ENCODE peak calls at places on chromosome 6, in four cellular contexts. T is type B pancreatic cell, S is uterus, N is fibroblast of lung. E is an unnamed sample.

GRCh38 chr6:4377635-4378034 is 242.3 kb upstream of the ECI2 start:
- DNase-seq in T (no peak), S (no peak), N (no peak), E (no peak)

GRCh38 chr6:97674802-97675201 is 391.8 kb upstream of the MMS22L start:
- DNase-seq in T (no peak), S (no peak), N (peak), E (no peak)

GRCh38 chr6:140956567-140957306 is 1176.0 kb upstream of the GJE1 start:
- DNase-seq in T (no peak), S (no peak), N (peak), E (no peak)

GRCh38 chr6:135324531-135324930 is 143.4 kb downstream of the MYB start:
- DNase-seq in T (no peak), S (no peak), N (no peak), E (no peak)

GRCh38 chr6:83371428-83371827 is 59.4 kb downstream of the ME1 start:
- DNase-seq in T (no peak), S (no peak), N (peak), E (no peak)

GRCh38 chr6:164086326-164086887 is 671.9 kb downstream of the QKI start:
- DNase-seq in T (no peak), S (no peak), N (no peak), E (no peak)

GRCh38 chr6:92132446-92132845 is 1286.9 kb downstream of the EPHA7 start:
- DNase-seq in T (no peak), S (no peak), N (no peak), E (no peak)

GRCh38 chr6:31272856-31273626 is 1.1 kb upstream of the HLA-C start:
- DNase-seq in T (no peak), S (no peak), N (no peak), E (no peak)

GRCh38 chr6:88494401-88495140 is 328.4 kb upstream of the CNR1 start:
- DNase-seq in T (no peak), S (no peak), N (no peak), E (no peak)

GRCh38 chr6:169800668-169801395 is 49.4 kb downstream of the ERMARD start:
- DNase-seq in T (peak), S (no peak), N (peak), E (no peak)

GRCh38 chr6:169417101-169417500 is 163.5 kb upstream of the THBS2 start:
- DNase-seq in T (no peak), S (no peak), N (no peak), E (no peak)

DNA sequence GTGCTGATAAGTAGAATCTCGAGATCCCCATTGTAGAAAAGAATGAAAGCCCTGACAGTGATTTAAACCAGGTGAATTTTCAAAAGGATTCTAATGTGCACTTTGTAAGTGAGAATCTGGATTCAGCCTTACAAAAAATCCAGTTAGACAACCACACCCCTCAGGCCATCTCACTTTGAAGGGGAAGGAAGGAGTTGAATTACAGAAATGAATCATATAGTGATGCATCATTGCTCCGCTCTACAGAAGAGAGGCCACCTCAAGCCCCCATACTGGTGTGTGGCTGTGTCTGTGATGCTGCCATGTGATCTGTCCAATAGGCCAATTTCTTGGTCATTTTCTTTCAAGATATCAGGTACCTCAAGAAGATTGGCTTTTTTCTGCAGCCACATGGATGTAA is 85.5 kb upstream of the NT5E start:
- DNase-seq in T (no peak), S (no peak), N (peak), E (no peak)
- TF ChIP-seq CTCF in T (no peak), S (no peak), N (no peak), E (no peak)

DNA sequence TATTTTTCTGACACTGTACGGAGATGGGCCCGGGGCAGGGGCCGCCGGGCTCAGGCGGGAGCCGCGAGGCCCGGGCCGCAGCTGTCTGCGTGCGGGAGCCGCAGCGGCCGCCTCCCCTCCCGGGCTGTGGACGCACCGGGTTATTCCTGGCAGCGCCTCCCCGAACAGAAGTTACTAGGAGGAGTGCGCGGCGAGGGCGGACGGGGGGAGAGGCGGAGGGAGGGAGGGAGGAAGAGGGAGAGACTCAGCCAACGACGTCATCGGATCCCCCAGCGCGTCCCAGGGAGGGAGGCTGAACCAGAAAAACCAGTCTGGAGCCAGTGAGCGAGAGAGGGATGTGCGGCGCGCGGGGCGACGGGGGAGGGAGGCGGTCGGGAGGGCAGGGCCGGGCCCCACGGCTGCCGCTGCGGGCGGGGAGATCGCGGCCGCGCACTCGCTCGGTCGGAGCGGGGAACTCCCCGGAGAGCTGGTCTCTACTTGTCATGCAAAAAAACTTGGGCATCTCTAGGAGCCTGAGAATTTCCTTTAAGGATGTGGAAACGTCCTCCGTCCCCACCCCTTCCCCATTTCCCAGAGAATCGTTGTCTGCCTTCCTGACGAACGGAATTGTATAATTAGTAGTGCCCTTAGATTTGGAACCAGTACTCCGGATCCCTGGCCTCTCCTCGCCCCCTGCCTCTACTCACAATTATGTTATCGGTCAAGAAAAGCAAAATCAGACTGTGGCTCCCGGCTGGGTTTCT is 1.4 kb upstream of the HIVEP2 start:
- DNase-seq in T (peak), S (peak), N (peak), E (peak)
- TF ChIP-seq CTCF in T (no peak), S (no peak), N (no peak), E (no peak)

GRCh38 chr6:35419431-35419830 is 32.7 kb upstream of the FANCE start:
- DNase-seq in T (no peak), S (no peak), N (peak), E (peak)
- TF ChIP-seq CTCF in T (peak), S (no peak), N (peak), E (peak)

GRCh38 chr6:111803804-111804203 is 69.4 kb downstream of the FYN start:
- DNase-seq in T (no peak), S (no peak), N (peak), E (no peak)

GRCh38 chr6:111802720-111803119 is 70.5 kb downstream of the FYN start:
- DNase-seq in T (no peak), S (no peak), N (no peak), E (no peak)

GRCh38 chr6:111805511-111806181 is 67.6 kb downstream of the FYN start:
- DNase-seq in T (no peak), S (no peak), N (peak), E (no peak)

GRCh38 chr6:111803384-111803783 is 69.9 kb downstream of the FYN start:
- DNase-seq in T (no peak), S (no peak), N (no peak), E (no peak)

GRCh38 chr6:111804627-111805235 is 68.5 kb downstream of the FYN start:
- DNase-seq in T (no peak), S (peak), N (peak), E (no peak)
- TF ChIP-seq CTCF in T (no peak), S (no peak), N (peak), E (no peak)

GRCh38 chr6:27428966-27429365 is 40.4 kb downstream of the ZNF391 start:
- DNase-seq in T (no peak), S (no peak), N (no peak), E (no peak)
- TF ChIP-seq CTCF in T (no peak), S (no peak), N (no peak), E (no peak)

GRCh38 chr6:36443498-36443844 is 671 bp downstream of the KCTD20 start:
- DNase-seq in T (no peak), S (no peak), N (peak), E (no peak)

GRCh38 chr6:36445651-36446050 is 2.9 kb downstream of the KCTD20 start:
- DNase-seq in T (no peak), S (no peak), N (no peak), E (no peak)

GRCh38 chr6:36442671-36443497 is at the start of the genes KCTD20 and PXT1:
- DNase-seq in T (peak), S (peak), N (peak), E (peak)

GRCh38 chr6:36444470-36444869 is 1.7 kb downstream of the KCTD20 start:
- DNase-seq in T (no peak), S (no peak), N (peak), E (no peak)

GRCh38 chr6:36443951-36444428 is 1.2 kb downstream of the KCTD20 start:
- DNase-seq in T (no peak), S (no peak), N (peak), E (peak)
- TF ChIP-seq CTCF in T (peak), S (no peak), N (no peak), E (no peak)

GRCh38 chr6:75493400-75494064 is at the start of gene FILIP1:
- DNase-seq in T (no peak), S (peak), N (peak), E (no peak)

GRCh38 chr6:75489025-75489424 is 4.6 kb downstream of the FILIP1 start:
- DNase-seq in T (no peak), S (no peak), N (peak), E (no peak)

GRCh38 chr6:75491302-75491701 is 2.3 kb downstream of the FILIP1 start:
- DNase-seq in T (no peak), S (no peak), N (no peak), E (no peak)

GRCh38 chr6:75494290-75494689 is 690 bp upstream of the FILIP1 start:
- DNase-seq in T (no peak), S (no peak), N (no peak), E (no peak)

DNA sequence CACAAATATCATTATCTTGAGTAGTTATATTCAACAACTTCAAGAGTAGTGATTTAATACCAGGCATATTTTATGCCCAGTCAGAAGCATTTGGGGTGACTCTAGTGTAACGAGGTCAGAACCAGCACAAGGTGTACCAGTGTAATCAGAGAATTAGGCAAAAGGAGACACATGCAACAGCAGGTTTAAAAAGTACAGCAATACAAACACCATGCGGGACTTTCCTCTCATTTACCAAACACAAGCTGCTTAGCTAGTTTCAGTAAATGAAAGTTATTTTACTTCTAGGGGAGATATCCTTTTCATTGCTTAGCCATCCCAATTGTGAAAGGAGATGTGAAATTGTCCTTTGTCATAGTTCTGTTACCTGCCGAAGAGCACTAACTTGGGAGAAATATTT is 831 bp downstream of the FILIP1 start:
- DNase-seq in T (no peak), S (no peak), N (no peak), E (no peak)
- TF ChIP-seq CTCF in T (no peak), S (no peak), N (no peak), E (no peak)

GRCh38 chr6:116531675-116532570 is 13.6 kb downstream of the TRAPPC3L start:
- DNase-seq in T (no peak), S (peak), N (peak), E (peak)

GRCh38 chr6:116529466-116529969 is 16.0 kb downstream of the TRAPPC3L start:
- DNase-seq in T (no peak), S (no peak), N (no peak), E (no peak)

GRCh38 chr6:116530436-116530835 is 15.0 kb downstream of the TRAPPC3L start:
- DNase-seq in T (no peak), S (no peak), N (peak), E (no peak)

GRCh38 chr6:116528800-116529199 is 16.7 kb downstream of the TRAPPC3L start:
- DNase-seq in T (no peak), S (no peak), N (no peak), E (no peak)

DNA sequence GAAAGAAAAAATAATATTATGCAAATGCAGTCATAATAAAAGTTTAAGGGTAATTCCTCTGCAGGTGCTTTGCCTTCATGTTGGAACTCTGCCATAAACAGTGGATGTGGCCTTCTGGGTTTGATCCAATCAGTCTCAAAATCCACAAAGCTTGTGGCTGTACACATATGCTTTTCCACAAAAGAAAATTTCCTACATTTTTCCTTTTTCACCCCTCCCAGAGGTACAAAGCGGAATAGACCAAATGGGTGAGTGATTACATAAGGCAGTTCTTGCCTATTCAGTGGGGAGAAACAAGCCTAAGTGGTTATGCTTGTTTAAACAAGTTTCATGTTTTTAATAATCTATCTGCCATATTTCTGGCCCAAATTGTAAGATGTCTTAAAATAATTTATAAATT is 16.7 kb downstream of the CALHM5 start:
- DNase-seq in T (no peak), S (no peak), N (no peak), E (no peak)
- TF ChIP-seq CTCF in T (peak), S (no peak), N (no peak), E (no peak)

GRCh38 chr6:63353282-63353630 is 33.5 kb upstream of the LGSN start:
- DNase-seq in T (no peak), S (no peak), N (no peak), E (no peak)

GRCh38 chr6:63351995-63352586 is 32.3 kb upstream of the LGSN start:
- DNase-seq in T (no peak), S (no peak), N (peak), E (no peak)

GRCh38 chr6:63349401-63349800 is 29.6 kb upstream of the LGSN start:
- DNase-seq in T (no peak), S (no peak), N (no peak), E (no peak)

GRCh38 chr6:63355632-63356031 is 35.8 kb upstream of the LGSN start:
- DNase-seq in T (no peak), S (no peak), N (no peak), E (no peak)

DNA sequence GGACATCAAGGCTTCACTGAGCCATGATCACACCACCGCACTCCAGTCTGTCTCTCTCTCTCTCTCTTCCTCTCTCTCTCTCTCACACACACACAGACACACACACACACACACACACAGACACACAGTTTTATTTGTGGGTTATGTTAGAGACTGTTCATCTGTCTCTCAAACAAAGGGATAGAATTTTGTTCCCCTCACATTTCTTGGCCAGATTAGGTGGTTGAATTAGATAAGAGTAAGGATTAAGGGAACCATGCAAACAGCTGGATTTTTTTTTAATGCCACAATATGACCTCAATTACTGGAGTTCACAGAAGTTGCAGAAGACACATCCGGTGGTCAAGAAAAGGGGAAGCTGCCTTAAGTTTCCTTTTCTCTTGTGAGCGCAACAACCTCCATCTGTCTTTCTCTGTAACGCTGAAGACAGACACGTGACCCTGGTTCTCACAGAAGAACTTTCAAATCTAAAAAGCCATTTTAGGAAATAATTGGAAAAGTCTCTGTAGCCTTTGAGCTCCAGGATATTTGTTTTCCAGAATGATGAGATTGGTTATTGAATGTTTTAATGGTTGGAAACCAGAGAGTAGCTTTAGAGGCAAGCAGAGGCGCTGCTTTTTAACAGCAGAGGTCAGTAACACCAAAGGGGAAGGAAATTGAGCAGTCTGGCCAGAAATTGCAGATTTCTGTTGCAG is 33.0 kb upstream of the LGSN start:
- DNase-seq in T (no peak), S (peak), N (peak), E (no peak)
- TF ChIP-seq CTCF in T (peak), S (peak), N (peak), E (peak)